ENCODE peak calls at places on chromosomes 1 and 21, in eight cellular contexts. X is stomach, Z is tibial nerve, A is suprapubic skin, Q is K562, G is A549, C is sigmoid colon, H is H1. R is an unnamed sample. For H3K9me3, the result is how much of the 10 kb centered on the place peaks cover.

GRCh38 chr1:43463461-43463860 is 9.7 kb upstream of the HYI start:
- DNase-seq in X (no peak), Z (no peak), A (no peak), Q (no peak), G (no peak), C (no peak), H (no peak), R (no peak)

GRCh38 chr1:28860332-28861073 is 48.5 kb downstream of the OPRD1 start:
- DNase-seq in X (peak), Z (no peak), A (no peak), Q (no peak), G (peak), C (no peak), H (no peak), R (no peak)

GRCh38 chr1:200938955-200939354 is 44.3 kb downstream of the INAVA start:
- DNase-seq in X (no peak), Z (no peak), A (no peak), Q (no peak), G (no peak), C (no peak), H (no peak), R (no peak)

GRCh38 chr1:236416165-236416564 is 22.1 kb downstream of the EDARADD start:
- DNase-seq in X (no peak), Z (no peak), A (no peak), Q (no peak), G (no peak), C (no peak), H (no peak), R (no peak)

GRCh38 chr1:228860911-228861829 is 125.9 kb downstream of the RHOU start:
- DNase-seq in X (peak), Z (no peak), A (peak), Q (no peak), G (peak), C (no peak), H (no peak), R (no peak)

GRCh38 chr1:86409416-86410021 is 13.4 kb upstream of the ODF2L start:
- DNase-seq in X (no peak), Z (no peak), A (no peak), Q (peak), G (no peak), C (no peak), H (no peak), R (no peak)

GRCh38 chr21:33546076-33546475 is 3.2 kb downstream of the SON start:
- DNase-seq in X (no peak), Z (no peak), A (no peak), Q (no peak), G (no peak), C (no peak), H (no peak), R (no peak)

GRCh38 chr1:232038704-232039103 is 412.1 kb downstream of the DISC1 start:
- DNase-seq in X (no peak), Z (no peak), A (no peak), Q (no peak), G (no peak), C (no peak), H (no peak), R (no peak)

GRCh38 chr1:188949701-188950100 is 1528.0 kb downstream of the BRINP3 start:
- DNase-seq in X (no peak), Z (no peak), A (no peak), Q (no peak), G (no peak), C (no peak), H (no peak), R (no peak)

GRCh38 chr1:226630592-226630991 is 82.0 kb downstream of the STUM start:
- DNase-seq in X (no peak), Z (no peak), A (no peak), Q (no peak), G (no peak), C (no peak), H (no peak), R (no peak)

GRCh38 chr1:112358798-112359408 is 37.1 kb upstream of the CTTNBP2NL start:
- DNase-seq in X (peak), Z (peak), A (peak), Q (peak), G (peak), C (peak), H (peak), R (peak)

GRCh38 chr1:91736999-91737615 is 148.8 kb downstream of the TGFBR3 start:
- DNase-seq in X (no peak), Z (no peak), A (no peak), Q (no peak), G (peak), C (peak), H (peak), R (no peak)

GRCh38 chr1:29441916-29442668 is 205.8 kb downstream of the PTPRU start:
- DNase-seq in X (no peak), Z (no peak), A (no peak), Q (no peak), G (no peak), C (no peak), H (no peak), R (no peak)

GRCh38 chr1:234686035-234686434 is 76.1 kb upstream of the IRF2BP2 start:
- DNase-seq in X (no peak), Z (no peak), A (no peak), Q (peak), G (no peak), C (no peak), H (no peak), R (no peak)

GRCh38 chr1:33143698-33144097 is 38.1 kb downstream of the TRIM62 start:
- DNase-seq in X (no peak), Z (no peak), A (no peak), Q (no peak), G (no peak), C (no peak), H (no peak), R (no peak)

GRCh38 chr1:5368211-5368610 is 624.0 kb downstream of the NPHP4 start:
- DNase-seq in X (no peak), Z (no peak), A (no peak), Q (no peak), G (no peak), C (peak), H (no peak), R (no peak)

GRCh38 chr1:97202481-97202880 is 480.9 kb downstream of the PTBP2 start:
- DNase-seq in X (no peak), Z (no peak), A (no peak), Q (no peak), G (no peak), C (no peak), H (no peak), R (no peak)

GRCh38 chr1:176789571-176790090 is 326.7 kb downstream of the PAPPA2 start:
- DNase-seq in X (no peak), Z (no peak), A (no peak), Q (no peak), G (no peak), C (no peak), H (no peak), R (no peak)

GRCh38 chr1:222171005-222171404 is 376.9 kb downstream of the HHIPL2 start:
- DNase-seq in X (no peak), Z (no peak), A (no peak), Q (no peak), G (peak), C (no peak), H (no peak), R (no peak)

GRCh38 chr1:99919221-99919620 is 50.6 kb upstream of the SLC35A3 start:
- DNase-seq in X (no peak), Z (no peak), A (no peak), Q (no peak), G (no peak), C (no peak), H (no peak), R (no peak)

GRCh38 chr1:92030701-92031107 is 919 bp downstream of the EPHX4 start:
- DNase-seq in X (no peak), Z (no peak), A (no peak), Q (no peak), G (no peak), C (no peak), H (no peak), R (no peak)

GRCh38 chr1:187549540-187549939 is 720.8 kb downstream of the PLA2G4A start:
- DNase-seq in X (no peak), Z (no peak), A (no peak), Q (no peak), G (no peak), C (no peak), H (no peak), R (no peak)

GRCh38 chr1:208224192-208224713 is 19.9 kb downstream of the PLXNA2 start:
- DNase-seq in X (no peak), Z (no peak), A (no peak), Q (no peak), G (no peak), C (no peak), H (no peak), R (no peak)

GRCh38 chr1:31978853-31979400 is 34.7 kb upstream of the KHDRBS1 start:
- DNase-seq in X (no peak), Z (no peak), A (no peak), Q (no peak), G (no peak), C (no peak), H (no peak), R (no peak)

GRCh38 chr21:39645331-39645730 is 32.6 kb downstream of the B3GALT5 start:
- DNase-seq in X (no peak), Z (no peak), A (no peak), Q (no peak), G (no peak), C (no peak), H (no peak), R (no peak)

GRCh38 chr1:18972991-18973390 is 16.5 kb upstream of the IFFO2 start:
- DNase-seq in X (no peak), Z (no peak), A (peak), Q (no peak), G (no peak), C (peak), H (no peak), R (no peak)

GRCh38 chr1:185929759-185930158 is 195.6 kb downstream of the HMCN1 start:
- DNase-seq in X (no peak), Z (no peak), A (no peak), Q (no peak), G (no peak), C (no peak), H (no peak), R (no peak)

GRCh38 chr1:14737561-14738094 is 139.1 kb downstream of the KAZN start:
- DNase-seq in X (no peak), Z (no peak), A (no peak), Q (no peak), G (no peak), C (no peak), H (no peak), R (no peak)

GRCh38 chr1:170660874-170661645 is 2.9 kb upstream of the PRRX1 start:
- DNase-seq in X (no peak), Z (no peak), A (no peak), Q (no peak), G (no peak), C (no peak), H (no peak), R (peak)

GRCh38 chr1:78607334-78607927 is 12.8 kb upstream of the IFI44L start:
- DNase-seq in X (no peak), Z (no peak), A (no peak), Q (peak), G (peak), C (no peak), H (no peak), R (no peak)

GRCh38 chr21:33901421-33902288 is 13.9 kb downstream of the ATP5PO start:
- DNase-seq in X (no peak), Z (no peak), A (no peak), Q (no peak), G (no peak), C (peak), H (peak), R (no peak)

GRCh38 chr1:111920221-111921024 is 69.0 kb downstream of the KCND3 start:
- DNase-seq in X (peak), Z (no peak), A (no peak), Q (no peak), G (no peak), C (peak), H (no peak), R (no peak)

GRCh38 chr21:25375675-25376074 is 231.6 kb downstream of the MRPL39 start:
- DNase-seq in X (no peak), Z (no peak), A (no peak), Q (no peak), G (no peak), C (no peak), H (no peak), R (no peak)

GRCh38 chr1:55585402-55585792 is 370.2 kb upstream of the USP24 start:
- DNase-seq in X (no peak), Z (no peak), A (no peak), Q (no peak), G (no peak), C (no peak), H (no peak), R (no peak)

GRCh38 chr1:218330043-218330623 is 15.0 kb upstream of the TGFB2 start:
- DNase-seq in X (no peak), Z (no peak), A (no peak), Q (peak), G (peak), C (no peak), H (no peak), R (no peak)

GRCh38 chr1:158818560-158818959 is 12.6 kb upstream of the MNDA start:
- DNase-seq in X (no peak), Z (no peak), A (no peak), Q (no peak), G (no peak), C (no peak), H (no peak), R (no peak)

GRCh38 chr1:247047702-247048101 is 30.9 kb downstream of the ZNF670 start:
- DNase-seq in X (no peak), Z (no peak), A (no peak), Q (no peak), G (no peak), C (no peak), H (no peak), R (no peak)

GRCh38 chr1:247043406-247043805 is 35.2 kb downstream of the ZNF670 start:
- DNase-seq in X (no peak), Z (no peak), A (no peak), Q (no peak), G (no peak), C (no peak), H (no peak), R (no peak)

DNA sequence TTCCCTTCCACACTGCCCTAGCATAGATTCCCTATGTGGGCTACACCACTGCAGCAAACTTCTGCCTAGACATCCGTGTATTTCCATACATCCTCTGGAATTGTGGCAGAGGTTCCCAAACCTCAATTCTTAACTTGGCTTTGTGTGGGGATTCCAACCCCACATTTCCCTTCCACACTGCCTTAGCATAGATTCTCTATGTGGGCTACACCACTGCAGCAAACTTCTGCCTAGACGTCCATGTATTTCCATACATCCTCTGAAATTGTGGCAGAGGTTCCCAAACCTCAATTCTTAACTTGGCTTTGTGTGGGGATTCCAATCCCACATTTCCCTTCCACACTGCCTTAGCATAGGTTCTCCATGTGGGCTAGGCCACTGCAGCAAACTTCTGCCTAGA is 31.4 kb downstream of the ZNF670 start:
- DNase-seq in X (no peak), Z (no peak), A (no peak), Q (no peak), G (no peak), C (no peak), H (no peak), R (no peak)
- H3K9me3 ChIP-seq in X (under half), Z (under half), A (under half), Q (under half), G (half or more), C (under half), H (half or more), R (under half)

GRCh38 chr1:93578911-93579825 is 102.5 kb downstream of the BCAR3 start:
- DNase-seq in X (no peak), Z (no peak), A (no peak), Q (no peak), G (no peak), C (no peak), H (no peak), R (no peak)
- TF ChIP-seq EP300 in X (no peak), Z (no peak), A (no peak), Q (no peak), G (no peak), C (no peak), H (no peak), R (no peak)

DNA sequence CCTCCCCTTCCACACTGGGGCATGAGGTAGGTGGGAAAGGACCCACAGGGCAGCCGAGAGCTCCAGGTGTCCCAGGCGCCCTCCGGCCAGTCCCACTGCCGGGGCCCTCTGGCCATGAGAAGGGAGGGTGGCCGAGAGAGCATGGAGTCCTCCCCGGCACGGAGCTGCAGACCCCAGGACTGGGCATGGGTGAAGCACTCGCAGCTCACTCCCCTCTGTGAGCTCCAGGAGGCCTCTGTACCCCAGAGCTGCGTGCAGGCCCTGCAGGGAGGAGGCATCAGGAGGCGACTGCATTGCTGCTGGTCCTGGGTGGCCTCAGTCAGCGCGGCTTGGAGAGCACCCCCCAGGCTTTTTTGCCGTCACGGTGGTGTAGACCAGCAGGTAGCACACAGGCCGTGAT is 80.1 kb upstream of the TTC34 start:
- DNase-seq in X (no peak), Z (no peak), A (no peak), Q (no peak), G (no peak), C (no peak), H (no peak), R (no peak)
- H3K9me3 ChIP-seq in X (under half), Z (under half), A (under half), Q (under half), G (under half), C (under half), H (half or more), R (under half)

DNA sequence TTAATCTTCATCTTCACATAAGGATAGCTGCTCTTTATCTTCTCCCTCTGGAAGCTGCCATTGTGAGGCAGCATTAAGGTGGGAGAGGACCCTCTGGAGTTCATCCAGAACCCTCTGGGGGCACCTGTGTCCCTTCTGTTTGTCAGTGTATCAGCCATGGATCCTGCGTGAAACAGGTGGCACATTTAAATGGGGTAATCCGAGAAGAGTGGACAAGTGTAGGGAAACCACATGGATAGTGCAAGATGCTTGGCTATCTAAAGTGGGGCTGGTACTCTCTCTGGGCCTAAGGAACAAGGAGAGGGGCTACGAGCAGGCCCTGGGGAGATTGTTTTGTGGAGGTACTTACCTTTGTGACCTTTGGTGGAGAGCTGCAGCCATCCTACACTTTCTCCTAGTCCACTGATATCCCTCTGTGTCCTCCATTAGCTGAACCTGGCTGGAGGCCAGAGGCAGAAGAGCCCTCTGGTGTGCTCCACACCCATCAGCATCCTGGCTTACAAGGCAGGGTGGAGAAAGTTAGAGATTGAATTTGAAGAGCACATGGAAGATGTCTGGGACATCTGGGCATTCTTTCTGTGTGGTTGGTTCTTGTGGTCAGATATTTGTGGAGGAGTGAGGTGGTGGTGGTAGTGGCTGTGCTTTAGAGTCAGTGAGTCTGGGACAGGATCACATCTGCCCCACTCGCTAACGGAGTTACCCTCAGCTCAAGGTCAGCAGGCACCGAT is 117.7 kb downstream of the FGGY start:
- DNase-seq in X (no peak), Z (no peak), A (no peak), Q (no peak), G (no peak), C (no peak), H (no peak), R (peak)
- TF ChIP-seq EP300 in X (no peak), Z (no peak), A (no peak), Q (no peak), G (no peak), C (no peak), H (no peak), R (no peak)

GRCh38 chr21:37324558-37324957 is 42.0 kb upstream of the DYRK1A start:
- DNase-seq in X (no peak), Z (no peak), A (no peak), Q (no peak), G (no peak), C (no peak), H (no peak), R (no peak)
- H3K9me3 ChIP-seq in X (under half), Z (under half), A (under half), Q (under half), G (under half), C (under half), H (under half), R (under half)

DNA sequence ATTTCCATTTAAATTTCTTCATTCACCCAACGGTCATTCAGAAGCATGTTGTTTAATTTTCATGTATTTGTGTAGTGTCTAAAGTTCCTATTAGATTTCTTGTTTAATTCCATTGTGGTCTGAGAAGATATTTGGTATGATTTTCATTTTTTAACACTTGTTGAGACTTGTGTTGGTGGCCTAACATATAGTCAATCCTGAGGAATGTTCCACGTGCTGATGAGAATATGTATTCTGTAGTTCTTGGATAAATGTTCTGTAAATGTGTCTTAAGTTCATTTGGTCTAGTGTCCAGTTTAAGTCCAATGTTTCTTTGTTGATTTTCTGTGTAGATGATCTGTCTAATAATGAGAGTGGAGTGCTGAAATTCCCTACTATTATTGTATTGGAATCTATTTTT is 22.7 kb upstream of the LCE5A start:
- DNase-seq in X (no peak), Z (no peak), A (no peak), Q (no peak), G (no peak), C (no peak), H (no peak), R (no peak)
- TF ChIP-seq EP300 in X (no peak), Z (no peak), A (no peak), Q (no peak), G (no peak), C (no peak), H (no peak), R (no peak)

GRCh38 chr1:116254001-116254400 is 119.0 kb upstream of the ATP1A1 start:
- DNase-seq in X (no peak), Z (no peak), A (no peak), Q (no peak), G (no peak), C (no peak), H (no peak), R (no peak)
- H3K9me3 ChIP-seq in X (under half), Z (under half), A (under half), Q (under half), G (under half), C (under half), H (under half), R (under half)

DNA sequence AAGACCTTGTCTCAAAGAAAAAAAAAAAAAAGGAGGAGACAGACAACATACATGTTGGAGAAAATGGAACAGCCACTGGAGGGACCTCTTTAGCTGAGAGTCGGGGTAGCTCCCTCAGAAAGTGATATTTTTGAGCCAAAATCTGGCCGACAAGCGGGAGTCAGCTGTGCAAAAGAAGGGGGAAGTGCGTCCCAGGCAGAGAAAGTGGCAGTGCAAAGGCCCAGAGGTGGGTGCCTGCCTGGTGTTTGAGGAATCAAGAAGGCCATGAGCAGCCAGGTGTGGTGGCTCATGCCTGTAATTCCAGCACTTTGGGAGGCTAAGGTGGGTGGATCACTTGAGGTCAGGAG is 6.1 kb upstream of the CROCC start:
- DNase-seq in X (no peak), Z (no peak), A (no peak), Q (no peak), G (no peak), C (peak), H (no peak), R (peak)
- TF ChIP-seq EP300 in X (no peak), Z (no peak), A (no peak), Q (no peak), G (no peak), C (no peak), H (no peak), R (no peak)

R was measured in ovary.